ENCODE peak calls at places on chromosomes 3 and 15, in six cellular contexts. One of them, this sample, is unnamed.

GRCh38 chr3:52986938-52987337 is 58.9 kb downstream of the SFMBT1 start:
- DNase-seq in neural crest cell: no peak
- DNase-seq in SW480: peak
- DNase-seq in AG10803: peak
- DNase-seq in cerebellar cortex: peak
- DNase-seq in CD4-positive, alpha-beta T cell: no peak
- DNase-seq in this sample: peak

GRCh38 chr15:44532689-44533088 is 4.3 kb upstream of the EIF3J start:
- DNase-seq in neural crest cell: no peak
- DNase-seq in SW480: no peak
- DNase-seq in AG10803: no peak
- DNase-seq in cerebellar cortex: no peak
- DNase-seq in CD4-positive, alpha-beta T cell: no peak
- DNase-seq in this sample: no peak

GRCh38 chr3:100540791-100541334 is 48.4 kb downstream of the TMEM45A start:
- DNase-seq in neural crest cell: no peak
- DNase-seq in SW480: no peak
- DNase-seq in AG10803: peak
- DNase-seq in cerebellar cortex: no peak
- DNase-seq in CD4-positive, alpha-beta T cell: no peak
- DNase-seq in this sample: peak

GRCh38 chr3:16028604-16029003 is 145.9 kb upstream of the GALNT15 start:
- DNase-seq in neural crest cell: no peak
- DNase-seq in SW480: no peak
- DNase-seq in AG10803: peak
- DNase-seq in cerebellar cortex: no peak
- DNase-seq in CD4-positive, alpha-beta T cell: no peak
- DNase-seq in this sample: peak

GRCh38 chr15:56739964-56740640 is 6.8 kb upstream of the ZNF280D start:
- DNase-seq in neural crest cell: no peak
- DNase-seq in SW480: no peak
- DNase-seq in AG10803: no peak
- DNase-seq in cerebellar cortex: no peak
- DNase-seq in CD4-positive, alpha-beta T cell: no peak
- DNase-seq in this sample: no peak

GRCh38 chr3:11212301-11212613 is 58.0 kb downstream of the HRH1 start:
- DNase-seq in neural crest cell: no peak
- DNase-seq in SW480: no peak
- DNase-seq in AG10803: peak
- DNase-seq in cerebellar cortex: no peak
- DNase-seq in CD4-positive, alpha-beta T cell: no peak
- DNase-seq in this sample: peak

GRCh38 chr3:51588724-51589123 is 50.2 kb downstream of the RAD54L2 start:
- DNase-seq in neural crest cell: no peak
- DNase-seq in SW480: no peak
- DNase-seq in AG10803: no peak
- DNase-seq in cerebellar cortex: no peak
- DNase-seq in CD4-positive, alpha-beta T cell: no peak
- DNase-seq in this sample: no peak

GRCh38 chr15:35719964-35720507 is 174.1 kb upstream of the DPH6 start:
- DNase-seq in neural crest cell: no peak
- DNase-seq in SW480: no peak
- DNase-seq in AG10803: peak
- DNase-seq in cerebellar cortex: no peak
- DNase-seq in CD4-positive, alpha-beta T cell: no peak
- DNase-seq in this sample: no peak

GRCh38 chr15:47184405-47185221 is 532.7 kb upstream of the SEMA6D start:
- DNase-seq in neural crest cell: peak
- DNase-seq in SW480: no peak
- DNase-seq in AG10803: peak
- DNase-seq in cerebellar cortex: no peak
- DNase-seq in CD4-positive, alpha-beta T cell: no peak
- DNase-seq in this sample: peak

GRCh38 chr3:18652781-18653180 is 227.6 kb upstream of the SATB1 start:
- DNase-seq in neural crest cell: no peak
- DNase-seq in SW480: no peak
- DNase-seq in AG10803: no peak
- DNase-seq in cerebellar cortex: no peak
- DNase-seq in CD4-positive, alpha-beta T cell: no peak
- DNase-seq in this sample: no peak

GRCh38 chr3:116777181-116777840 is 67.7 kb downstream of the TUSC7 start:
- DNase-seq in neural crest cell: no peak
- DNase-seq in SW480: no peak
- DNase-seq in AG10803: no peak
- DNase-seq in cerebellar cortex: no peak
- DNase-seq in CD4-positive, alpha-beta T cell: no peak
- DNase-seq in this sample: peak

GRCh38 chr3:114928989-114929620 is 218.0 kb downstream of the ZBTB20 start:
- DNase-seq in neural crest cell: no peak
- DNase-seq in SW480: no peak
- DNase-seq in AG10803: peak
- DNase-seq in cerebellar cortex: peak
- DNase-seq in CD4-positive, alpha-beta T cell: no peak
- DNase-seq in this sample: peak

GRCh38 chr15:73930790-73931281 is 4.6 kb downstream of the LOXL1 start:
- DNase-seq in neural crest cell: no peak
- DNase-seq in SW480: no peak
- DNase-seq in AG10803: peak
- DNase-seq in cerebellar cortex: no peak
- DNase-seq in CD4-positive, alpha-beta T cell: no peak
- DNase-seq in this sample: peak

GRCh38 chr3:134590766-134591165 is 60.1 kb downstream of the KY start:
- DNase-seq in neural crest cell: no peak
- DNase-seq in SW480: no peak
- DNase-seq in AG10803: peak
- DNase-seq in cerebellar cortex: no peak
- DNase-seq in CD4-positive, alpha-beta T cell: no peak
- DNase-seq in this sample: no peak